ENCODE peak calls at places on chromosomes 12 and 14, in nine cellular contexts. T, P, S, W, R, E, U, A and V are unnamed samples.

GRCh38 chr12:26771861-26772260 is 61.1 kb downstream of the ITPR2 start:
- DNase-seq in T (no peak), P (no peak), S (no peak), W (no peak), R (no peak), E (no peak), U (no peak), A (no peak), V (no peak)

GRCh38 chr12:11785722-11786121 is 136.2 kb downstream of the ETV6 start:
- DNase-seq in T (no peak), P (no peak), S (no peak), W (no peak), R (no peak), E (no peak), U (peak), A (no peak), V (no peak)

GRCh38 chr12:56631790-56632700 is 1.9 kb upstream of the BAZ2A start:
- DNase-seq in T (peak), P (peak), S (peak), W (peak), R (peak), E (peak), U (peak), A (peak), V (peak)

GRCh38 chr12:119398190-119398589 is 63.7 kb downstream of the CCDC60 start:
- DNase-seq in T (no peak), P (no peak), S (no peak), W (no peak), R (no peak), E (no peak), U (no peak), A (no peak), V (no peak)

GRCh38 chr14:67674139-67674479 is 323 bp downstream of the VTI1B start:
- DNase-seq in T (peak), P (peak), S (peak), W (no peak), R (peak), E (peak), U (peak), A (peak), V (peak)

GRCh38 chr14:89667983-89668382 is 250.9 kb upstream of the FOXN3 start:
- DNase-seq in T (no peak), P (no peak), S (no peak), W (no peak), R (no peak), E (no peak), U (peak), A (no peak), V (no peak)

GRCh38 chr12:107019546-107019945 is 32.6 kb upstream of the MTERF2 start:
- DNase-seq in T (no peak), P (no peak), S (no peak), W (no peak), R (no peak), E (no peak), U (no peak), A (no peak), V (no peak)

GRCh38 chr14:35470775-35471174 is 63.2 kb upstream of the INSM2 start:
- DNase-seq in T (no peak), P (no peak), S (no peak), W (no peak), R (no peak), E (no peak), U (peak), A (no peak), V (peak)

GRCh38 chr12:3544296-3544965 is 53.4 kb downstream of the PRMT8 start:
- DNase-seq in T (no peak), P (no peak), S (no peak), W (no peak), R (no peak), E (no peak), U (no peak), A (no peak), V (no peak)

GRCh38 chr12:54773593-54773992 is 80.7 kb upstream of the MUCL1 start:
- DNase-seq in T (no peak), P (no peak), S (no peak), W (no peak), R (no peak), E (no peak), U (no peak), A (no peak), V (no peak)

GRCh38 chr12:2581293-2582045 is 213.3 kb upstream of the FKBP4 start:
- DNase-seq in T (no peak), P (no peak), S (no peak), W (no peak), R (no peak), E (peak), U (no peak), A (no peak), V (no peak)

GRCh38 chr12:50257226-50258166 is 25.8 kb downstream of the LIMA1 start:
- DNase-seq in T (no peak), P (peak), S (no peak), W (no peak), R (no peak), E (no peak), U (peak), A (no peak), V (no peak)

GRCh38 chr12:100447405-100447804 is 26.3 kb upstream of the NR1H4 start:
- DNase-seq in T (no peak), P (no peak), S (no peak), W (peak), R (no peak), E (no peak), U (no peak), A (no peak), V (peak)

GRCh38 chr14:52458721-52459085 is 93.6 kb downstream of the TXNDC16 start:
- DNase-seq in T (no peak), P (no peak), S (no peak), W (no peak), R (no peak), E (no peak), U (peak), A (no peak), V (no peak)

GRCh38 chr14:97580923-97581495 is 783.8 kb downstream of the VRK1 start:
- DNase-seq in T (peak), P (no peak), S (no peak), W (no peak), R (no peak), E (no peak), U (no peak), A (no peak), V (no peak)

GRCh38 chr14:75222208-75222701 is 45.8 kb upstream of the TMED10 start:
- DNase-seq in T (no peak), P (no peak), S (no peak), W (no peak), R (no peak), E (no peak), U (peak), A (no peak), V (no peak)

GRCh38 chr14:44029933-44030332 is 477.1 kb downstream of the FSCB start:
- DNase-seq in T (no peak), P (no peak), S (no peak), W (no peak), R (no peak), E (no peak), U (no peak), A (no peak), V (peak)

GRCh38 chr14:65850429-65851145 is 438.1 kb downstream of the FUT8 start:
- DNase-seq in T (no peak), P (no peak), S (peak), W (no peak), R (peak), E (no peak), U (no peak), A (peak), V (no peak)

GRCh38 chr14:21852061-21852664 is 178.5 kb upstream of the OR4E1 start:
- DNase-seq in T (peak), P (peak), S (peak), W (no peak), R (peak), E (no peak), U (peak), A (peak), V (peak)

GRCh38 chr12:127984386-127985055 is 282.4 kb upstream of the TMEM132C start:
- DNase-seq in T (no peak), P (no peak), S (no peak), W (no peak), R (no peak), E (no peak), U (no peak), A (no peak), V (no peak)

GRCh38 chr12:54217774-54218221 is 29.0 kb upstream of the SMUG1 start:
- DNase-seq in T (no peak), P (no peak), S (no peak), W (no peak), R (no peak), E (peak), U (no peak), A (no peak), V (no peak)

GRCh38 chr14:67665886-67666285 is 8.5 kb downstream of the VTI1B start:
- DNase-seq in T (no peak), P (no peak), S (no peak), W (no peak), R (no peak), E (no peak), U (peak), A (no peak), V (no peak)

GRCh38 chr14:26389646-26390508 is 208.0 kb downstream of the NOVA1 start:
- DNase-seq in T (no peak), P (no peak), S (no peak), W (no peak), R (no peak), E (no peak), U (peak), A (no peak), V (no peak)

GRCh38 chr12:130017571-130018449 is 114.0 kb upstream of the TMEM132D start:
- DNase-seq in T (no peak), P (no peak), S (no peak), W (no peak), R (no peak), E (peak), U (no peak), A (no peak), V (no peak)

GRCh38 chr12:109871678-109872314 is 8.5 kb downstream of the GLTP start:
- DNase-seq in T (no peak), P (no peak), S (no peak), W (no peak), R (no peak), E (no peak), U (peak), A (no peak), V (no peak)

GRCh38 chr14:95023886-95024285 is 133.4 kb downstream of the DICER1 start:
- DNase-seq in T (no peak), P (no peak), S (no peak), W (no peak), R (no peak), E (no peak), U (peak), A (no peak), V (no peak)

GRCh38 chr12:93025145-93026103 is 96.3 kb upstream of the EEA1 start:
- DNase-seq in T (no peak), P (peak), S (no peak), W (peak), R (peak), E (no peak), U (peak), A (no peak), V (peak)